ENCODE peak calls at places on chromosome 16, in four cellular contexts. Z is GM12878, J is GM23338, F is endothelial cell of umbilical vein. Y is an unnamed sample.
A peak's percentile ranks its signal among the peaks of the same experiment; 100 is the strongest.

GRCh38 chr16:23999663-24000062 is 163.9 kb downstream of the PRKCB start:
- DNase-seq in Z (peak; percentile 47), J (no peak), F (no peak), Y (no peak)

GRCh38 chr16:49839462-49839825 is 16.5 kb downstream of the ZNF423 start:
- DNase-seq in Z (no peak), J (peak; percentile 37), F (no peak), Y (no peak)

GRCh38 chr16:75271441-75272096 is 20.1 kb upstream of the BCAR1 start:
- DNase-seq in Z (no peak), J (no peak), F (no peak), Y (no peak)

GRCh38 chr16:88505405-88506082 is 52.5 kb downstream of the ZFPM1 start:
- DNase-seq in Z (no peak), J (peak; percentile 44), F (no peak), Y (peak; percentile 76)

GRCh38 chr16:9119795-9120194 is 28.4 kb downstream of the HAPSTR1 start:
- DNase-seq in Z (no peak), J (no peak), F (no peak), Y (no peak)

GRCh38 chr16:30548392-30549255 is 9.6 kb downstream of the ZNF764 start:
- DNase-seq in Z (no peak), J (no peak), F (no peak), Y (no peak)

GRCh38 chr16:85348921-85349334 is 236.7 kb upstream of the CIBAR2 start:
- DNase-seq in Z (no peak), J (no peak), F (no peak), Y (no peak)

GRCh38 chr16:14148569-14148968 is 77.5 kb downstream of the MRTFB start:
- DNase-seq in Z (no peak), J (no peak), F (no peak), Y (no peak)

GRCh38 chr16:50581830-50582229 is 33.6 kb downstream of the NKD1 start:
- DNase-seq in Z (no peak), J (no peak), F (no peak), Y (no peak)

GRCh38 chr16:11147033-11147848 is 108.8 kb downstream of the SOCS1 start:
- DNase-seq in Z (no peak), J (no peak), F (no peak), Y (no peak)

GRCh38 chr16:1688807-1689560 is 10.9 kb downstream of the JPT2 start:
- DNase-seq in Z (no peak), J (no peak), F (no peak), Y (no peak)

GRCh38 chr16:85800321-85800669 is 800 bp downstream of the COX4I1 start:
- DNase-seq in Z (no peak), J (peak; percentile 36), F (no peak), Y (no peak)

GRCh38 chr16:86823895-86824671 is 245.7 kb downstream of the FOXL1 start:
- DNase-seq in Z (no peak), J (no peak), F (peak; percentile 87), Y (no peak)

GRCh38 chr16:89586853-89587252 is 11.3 kb downstream of the CPNE7 start:
- DNase-seq in Z (no peak), J (no peak), F (no peak), Y (no peak)

GRCh38 chr16:65121870-65122723 is at the start of gene CDH11:
- DNase-seq in Z (no peak), J (peak; percentile 78), F (peak; percentile 67), Y (peak; percentile 92)

GRCh38 chr16:81367821-81368220 is 53.1 kb downstream of the GAN start:
- DNase-seq in Z (no peak), J (no peak), F (peak; percentile 61), Y (no peak)

GRCh38 chr16:51532551-51532950 is 381.5 kb upstream of the SALL1 start:
- DNase-seq in Z (no peak), J (no peak), F (no peak), Y (no peak)

GRCh38 chr16:88345031-88345942 is 37.5 kb upstream of the ZNF469 start:
- DNase-seq in Z (no peak), J (no peak), F (no peak), Y (no peak)

GRCh38 chr16:31335431-31335830 is 19.5 kb upstream of the ITGAX start:
- DNase-seq in Z (no peak), J (no peak), F (no peak), Y (no peak)

GRCh38 chr16:19406891-19407491 is 10.7 kb upstream of the TMC5 start:
- DNase-seq in Z (no peak), J (no peak), F (no peak), Y (no peak)

GRCh38 chr16:19411298-19411697 is 6.4 kb upstream of the TMC5 start:
- DNase-seq in Z (no peak), J (no peak), F (no peak), Y (no peak)

GRCh38 chr16:19415461-19415860 is 2.2 kb upstream of the TMC5 start:
- DNase-seq in Z (no peak), J (no peak), F (no peak), Y (no peak)

GRCh38 chr16:19415918-19416317 is 1.8 kb upstream of the TMC5 start:
- DNase-seq in Z (no peak), J (no peak), F (no peak), Y (no peak)

DNA sequence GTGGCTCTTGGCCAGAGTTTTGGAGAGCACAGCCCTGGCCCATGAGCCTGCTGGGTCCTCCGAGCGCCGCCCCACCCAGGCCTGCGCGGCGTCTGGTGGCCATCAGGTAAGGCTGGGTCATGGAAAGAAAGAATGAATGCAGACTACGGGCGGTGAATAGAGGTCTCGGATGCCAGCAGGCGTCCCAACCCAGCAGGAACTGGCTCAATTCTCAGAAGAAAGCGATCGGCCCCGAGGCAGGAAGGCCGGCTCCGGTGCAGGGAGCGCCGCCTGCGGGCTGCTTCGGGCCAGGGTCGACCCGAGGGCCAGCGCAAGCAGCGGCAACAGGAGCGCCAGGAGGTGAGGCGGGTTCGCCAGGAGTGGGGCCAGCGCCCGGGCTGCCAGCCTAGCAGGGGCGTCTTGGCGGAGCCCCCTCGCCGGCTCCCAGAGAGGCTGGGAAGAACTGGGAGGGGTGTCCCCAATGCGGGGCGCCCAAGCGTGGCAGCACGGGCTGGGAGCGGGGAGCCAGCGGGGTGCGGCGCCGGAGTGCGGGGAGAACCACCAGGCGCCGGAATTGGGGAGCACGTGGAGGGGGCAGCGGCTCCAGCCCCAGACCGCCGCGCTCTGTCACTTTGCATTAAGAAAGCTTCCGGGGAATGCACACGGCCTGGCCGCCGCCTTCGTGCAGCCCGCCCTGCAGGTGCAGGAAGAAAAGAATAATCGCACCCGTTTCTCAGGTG is 7.1 kb upstream of the TMC5 start:
- DNase-seq in Z (no peak), J (peak; percentile 88), F (no peak), Y (peak; percentile 36)
- TF ChIP-seq EZH2 in Z (no peak), J (no peak), F (peak; percentile 71), Y (no peak)

GRCh38 chr16:54284319-54284930 is 2.2 kb downstream of the IRX3 start:
- DNase-seq in Z (no peak), J (peak; percentile 53), F (no peak), Y (no peak)

GRCh38 chr16:54281535-54282201 is 4.9 kb downstream of the IRX3 start:
- DNase-seq in Z (no peak), J (peak; percentile 63), F (no peak), Y (no peak)

GRCh38 chr16:54282202-54282922 is 4.2 kb downstream of the IRX3 start:
- DNase-seq in Z (no peak), J (peak; percentile 81), F (no peak), Y (peak; percentile 60)

GRCh38 chr16:54283735-54284318 is 2.8 kb downstream of the IRX3 start:
- DNase-seq in Z (no peak), J (peak; percentile 26), F (no peak), Y (peak; percentile 37)

GRCh38 chr16:54282923-54283734 is 3.5 kb downstream of the IRX3 start:
- DNase-seq in Z (no peak), J (peak; percentile 56), F (no peak), Y (no peak)
- TF ChIP-seq EZH2 in Z (no peak), J (peak; percentile 95), F (peak; percentile 79), Y (no peak)

GRCh38 chr16:2979669-2980226 is 498 bp downstream of the PKMYT1 start:
- DNase-seq in Z (no peak), J (peak; percentile 46), F (no peak), Y (no peak)
- TF ChIP-seq EZH2 in Z (no peak), J (no peak), F (no peak), Y (no peak)

GRCh38 chr16:69727916-69728270 is 1.5 kb upstream of the NQO1 start:
- DNase-seq in Z (no peak), J (no peak), F (no peak), Y (peak; percentile 26)

GRCh38 chr16:69724414-69724873 is 1.9 kb downstream of the NQO1 start:
- DNase-seq in Z (no peak), J (no peak), F (no peak), Y (no peak)

GRCh38 chr16:69724981-69725479 is 1.3 kb downstream of the NQO1 start:
- DNase-seq in Z (no peak), J (peak; percentile 12), F (peak; percentile 18), Y (peak; percentile 36)

GRCh38 chr16:69726313-69727060 is at the start of gene NQO1:
- DNase-seq in Z (peak; percentile 81), J (peak; percentile 98), F (peak; percentile 92), Y (peak; percentile 93)

DNA sequence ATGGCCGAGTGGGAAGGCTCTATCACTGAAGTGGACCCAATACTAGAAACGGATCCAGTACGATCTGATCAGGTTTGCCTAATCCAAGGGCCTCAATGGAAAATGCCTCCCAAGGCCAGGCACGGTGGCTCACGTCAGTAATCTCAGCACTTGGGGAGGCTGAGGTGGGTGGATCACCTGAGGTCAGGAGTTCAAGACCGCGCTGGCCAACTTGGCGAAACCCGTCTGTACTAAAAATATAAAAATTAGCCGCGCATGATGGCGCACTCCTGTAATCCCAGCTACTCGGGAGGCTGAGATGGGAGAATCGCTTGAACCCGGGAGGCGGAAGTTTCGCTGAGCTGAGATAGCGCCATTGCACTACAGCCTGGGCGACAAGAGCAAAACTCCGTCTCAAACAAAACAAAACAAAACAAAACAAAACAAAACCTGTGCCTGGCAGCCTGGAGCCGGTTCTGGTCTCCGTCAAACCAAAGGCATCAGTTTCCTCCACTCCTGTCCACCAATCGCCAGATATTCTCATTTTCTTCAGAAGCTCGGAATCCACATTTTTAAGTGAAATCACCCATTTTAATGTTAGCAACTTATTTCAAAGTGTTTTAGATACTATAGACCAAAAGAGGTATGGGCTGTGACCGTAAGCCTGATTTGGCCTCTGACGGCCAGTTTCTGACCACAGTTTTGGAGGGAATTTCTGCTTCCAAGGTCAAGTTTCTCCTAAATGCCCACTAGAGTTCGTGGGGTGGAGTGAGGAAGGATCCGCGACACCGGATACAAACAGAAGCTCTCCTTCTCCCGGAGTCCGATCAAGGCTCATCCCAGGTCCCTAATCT is 664 bp downstream of the NQO1 start:
- DNase-seq in Z (no peak), J (no peak), F (no peak), Y (no peak)
- TF ChIP-seq EZH2 in Z (no peak), J (no peak), F (no peak), Y (no peak)

GRCh38 chr16:58605562-58605961 is 24.1 kb downstream of the CNOT1 start:
- DNase-seq in Z (no peak), J (no peak), F (no peak), Y (no peak)

GRCh38 chr16:58614212-58614611 is 15.4 kb downstream of the CNOT1 start:
- DNase-seq in Z (no peak), J (no peak), F (no peak), Y (no peak)

DNA sequence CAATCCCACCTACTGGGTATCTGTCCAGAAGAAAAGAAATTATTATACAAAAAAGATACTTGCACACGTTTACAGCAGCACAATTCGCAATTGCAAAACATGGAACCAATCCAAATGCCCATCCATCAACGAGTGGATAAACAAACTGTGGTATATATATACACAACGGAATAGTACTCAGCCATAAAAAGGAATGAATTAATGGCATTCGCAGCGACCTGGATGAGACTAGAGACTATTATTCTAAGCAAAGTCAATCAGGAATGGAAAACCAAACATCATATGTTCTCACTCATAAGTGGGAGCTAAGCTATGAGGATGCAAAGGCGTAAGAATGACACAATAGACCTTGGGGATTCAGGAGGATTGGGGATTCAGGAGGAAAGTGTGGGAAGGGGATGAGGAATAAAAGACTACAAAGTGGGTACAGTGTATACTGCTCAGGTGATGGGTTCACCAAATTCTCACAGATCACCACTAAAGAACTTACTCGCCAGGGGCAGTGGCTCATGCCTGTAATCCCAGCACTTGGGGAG is 21.0 kb downstream of the CNOT1 start:
- DNase-seq in Z (no peak), J (no peak), F (no peak), Y (no peak)
- TF ChIP-seq EZH2 in Z (no peak), J (no peak), F (no peak), Y (no peak)